ENCODE peak calls at places on chromosomes 12 and 14, in four cellular contexts. One of them, this sample, is unnamed.

GRCh38 chr12:113990548-113991223 is 24.6 kb upstream of the RBM19 start:
- DNase-seq in tibial artery: no peak
- DNase-seq in CD4-positive, alpha-beta T cell: no peak
- DNase-seq in endodermal cell: peak; percentile 56
- DNase-seq in this sample: no peak

GRCh38 chr12:29088611-29089219 is 60.4 kb upstream of the FAR2 start:
- DNase-seq in tibial artery: no peak
- DNase-seq in endodermal cell: no peak
- DNase-seq in CD4-positive, alpha-beta T cell: no peak
- DNase-seq in this sample: no peak

GRCh38 chr14:36604757-36605505 is 22.5 kb upstream of the NKX2-8 start:
- DNase-seq in endodermal cell: peak; percentile 89
- DNase-seq in tibial artery: no peak
- DNase-seq in CD4-positive, alpha-beta T cell: peak; percentile 1
- DNase-seq in this sample: no peak

GRCh38 chr12:106073179-106073578 is 65.6 kb downstream of the NUAK1 start:
- DNase-seq in tibial artery: no peak
- DNase-seq in CD4-positive, alpha-beta T cell: no peak
- DNase-seq in endodermal cell: peak; percentile 8
- DNase-seq in this sample: no peak

GRCh38 chr12:131131808-131132117 is 178.1 kb downstream of the ADGRD1 start:
- DNase-seq in tibial artery: no peak
- DNase-seq in endodermal cell: no peak
- DNase-seq in CD4-positive, alpha-beta T cell: no peak
- DNase-seq in this sample: no peak

GRCh38 chr12:57614178-57614947 is 3.1 kb downstream of the ARHGEF25 start:
- DNase-seq in CD4-positive, alpha-beta T cell: no peak
- DNase-seq in endodermal cell: peak; percentile 91
- DNase-seq in tibial artery: no peak
- DNase-seq in this sample: peak; percentile 36

GRCh38 chr12:12715459-12716150 is 1.6 kb upstream of the CDKN1B start:
- DNase-seq in CD4-positive, alpha-beta T cell: peak; percentile 28
- DNase-seq in endodermal cell: peak; percentile 64
- DNase-seq in tibial artery: no peak
- DNase-seq in this sample: peak; percentile 23

GRCh38 chr12:104653730-104654328 is 197.1 kb downstream of the CHST11 start:
- DNase-seq in tibial artery: no peak
- DNase-seq in CD4-positive, alpha-beta T cell: no peak
- DNase-seq in endodermal cell: peak; percentile 87
- DNase-seq in this sample: no peak

GRCh38 chr12:89353823-89354629 is 1.7 kb upstream of the DUSP6 start:
- DNase-seq in tibial artery: peak; percentile 62
- DNase-seq in endodermal cell: peak; percentile 98
- DNase-seq in CD4-positive, alpha-beta T cell: peak; percentile 51
- DNase-seq in this sample: peak; percentile 58

GRCh38 chr14:65949711-65950516 is 536.3 kb upstream of the CCDC196 start:
- DNase-seq in endodermal cell: peak; percentile 31
- DNase-seq in CD4-positive, alpha-beta T cell: peak; percentile 22
- DNase-seq in tibial artery: no peak
- DNase-seq in this sample: no peak

GRCh38 chr14:79395061-79395460 is 816.2 kb downstream of the DIO2 start:
- DNase-seq in endodermal cell: no peak
- DNase-seq in tibial artery: no peak
- DNase-seq in CD4-positive, alpha-beta T cell: no peak
- DNase-seq in this sample: no peak

GRCh38 chr12:113306382-113306781 is 28.5 kb downstream of the SLC8B1 start:
- DNase-seq in tibial artery: no peak
- DNase-seq in CD4-positive, alpha-beta T cell: no peak
- DNase-seq in endodermal cell: peak; percentile 69
- DNase-seq in this sample: no peak

GRCh38 chr12:63068857-63069442 is 82.1 kb downstream of the AVPR1A start:
- DNase-seq in tibial artery: no peak
- DNase-seq in CD4-positive, alpha-beta T cell: no peak
- DNase-seq in endodermal cell: no peak
- DNase-seq in this sample: no peak

GRCh38 chr12:47715393-47715876 is 9.6 kb upstream of the RPAP3 start:
- DNase-seq in tibial artery: peak; percentile 66
- DNase-seq in CD4-positive, alpha-beta T cell: peak; percentile 74
- DNase-seq in endodermal cell: peak; percentile 91
- DNase-seq in this sample: peak; percentile 54

GRCh38 chr14:19878029-19878642 is 3.2 kb downstream of the OR4K2 start:
- DNase-seq in endodermal cell: no peak
- DNase-seq in CD4-positive, alpha-beta T cell: no peak
- DNase-seq in tibial artery: no peak
- DNase-seq in this sample: no peak

GRCh38 chr14:30648471-30648870 is 26.4 kb downstream of the SCFD1 start:
- DNase-seq in CD4-positive, alpha-beta T cell: no peak
- DNase-seq in tibial artery: no peak
- DNase-seq in endodermal cell: no peak
- DNase-seq in this sample: no peak

GRCh38 chr14:71266994-71267636 is 359.9 kb downstream of the PCNX1 start:
- DNase-seq in tibial artery: no peak
- DNase-seq in CD4-positive, alpha-beta T cell: no peak
- DNase-seq in endodermal cell: no peak
- DNase-seq in this sample: no peak

GRCh38 chr12:46677749-46678148 is 148.0 kb downstream of the SLC38A4 start:
- DNase-seq in tibial artery: no peak
- DNase-seq in endodermal cell: peak; percentile 69
- DNase-seq in CD4-positive, alpha-beta T cell: no peak
- DNase-seq in this sample: no peak

GRCh38 chr12:121751716-121752351 is 39.3 kb downstream of the TMEM120B start:
- DNase-seq in endodermal cell: no peak
- DNase-seq in tibial artery: no peak
- DNase-seq in CD4-positive, alpha-beta T cell: no peak
- DNase-seq in this sample: no peak

GRCh38 chr12:71011261-71011660 is 90.7 kb upstream of the PTPRR start:
- DNase-seq in CD4-positive, alpha-beta T cell: no peak
- DNase-seq in endodermal cell: no peak
- DNase-seq in tibial artery: no peak
- DNase-seq in this sample: no peak

GRCh38 chr12:107468976-107469375 is 216.6 kb upstream of the PWP1 start:
- DNase-seq in CD4-positive, alpha-beta T cell: no peak
- DNase-seq in tibial artery: no peak
- DNase-seq in endodermal cell: no peak
- DNase-seq in this sample: no peak

GRCh38 chr12:97288526-97288925 is 174.1 kb upstream of the RMST start:
- DNase-seq in CD4-positive, alpha-beta T cell: no peak
- DNase-seq in tibial artery: no peak
- DNase-seq in endodermal cell: no peak
- DNase-seq in this sample: no peak

GRCh38 chr12:55757701-55758100 is 14.8 kb downstream of the GDF11 start:
- DNase-seq in tibial artery: no peak
- DNase-seq in CD4-positive, alpha-beta T cell: no peak
- DNase-seq in endodermal cell: no peak
- DNase-seq in this sample: no peak

GRCh38 chr14:37658174-37658573 is 62.7 kb downstream of the TTC6 start:
- DNase-seq in CD4-positive, alpha-beta T cell: no peak
- DNase-seq in endodermal cell: no peak
- DNase-seq in tibial artery: no peak
- DNase-seq in this sample: no peak

GRCh38 chr12:80659512-80660094 is 47.8 kb upstream of the MYF6 start:
- DNase-seq in tibial artery: no peak
- DNase-seq in CD4-positive, alpha-beta T cell: no peak
- DNase-seq in endodermal cell: no peak
- DNase-seq in this sample: no peak

GRCh38 chr14:94401083-94401482 is 12.7 kb upstream of the SERPINA1 start:
- DNase-seq in CD4-positive, alpha-beta T cell: no peak
- DNase-seq in endodermal cell: no peak
- DNase-seq in tibial artery: no peak
- DNase-seq in this sample: no peak

GRCh38 chr12:84922721-84923120 is 10.1 kb upstream of the SLC6A15 start:
- DNase-seq in CD4-positive, alpha-beta T cell: no peak
- DNase-seq in endodermal cell: no peak
- DNase-seq in tibial artery: no peak
- DNase-seq in this sample: no peak

GRCh38 chr14:74898694-74899093 is 17.0 kb downstream of the DLST start:
- DNase-seq in CD4-positive, alpha-beta T cell: no peak
- DNase-seq in tibial artery: no peak
- DNase-seq in endodermal cell: no peak
- DNase-seq in this sample: no peak

GRCh38 chr14:95503365-95504134 is 12.9 kb downstream of the SYNE3 start:
- DNase-seq in tibial artery: no peak
- DNase-seq in CD4-positive, alpha-beta T cell: no peak
- DNase-seq in endodermal cell: no peak
- DNase-seq in this sample: no peak

GRCh38 chr12:31655208-31655607 is 4.3 kb upstream of the ETFBKMT start:
- DNase-seq in CD4-positive, alpha-beta T cell: no peak
- DNase-seq in tibial artery: no peak
- DNase-seq in endodermal cell: no peak
- DNase-seq in this sample: no peak

GRCh38 chr12:43306066-43306465 is 245.9 kb downstream of the ADAMTS20 start:
- DNase-seq in endodermal cell: no peak
- DNase-seq in CD4-positive, alpha-beta T cell: no peak
- DNase-seq in tibial artery: no peak
- DNase-seq in this sample: no peak

GRCh38 chr14:104291123-104292000 is 153.0 kb downstream of the KIF26A start:
- DNase-seq in tibial artery: peak; percentile 3
- DNase-seq in endodermal cell: peak; percentile 84
- DNase-seq in CD4-positive, alpha-beta T cell: no peak
- DNase-seq in this sample: no peak

GRCh38 chr14:72000907-72001306 is 68.7 kb downstream of the RGS6 start:
- DNase-seq in endodermal cell: no peak
- DNase-seq in CD4-positive, alpha-beta T cell: no peak
- DNase-seq in tibial artery: peak; percentile 57
- DNase-seq in this sample: no peak

GRCh38 chr14:68797180-68797670 is 4.4 kb upstream of the ZFP36L1 start:
- DNase-seq in endodermal cell: peak; percentile 89
- DNase-seq in CD4-positive, alpha-beta T cell: no peak
- DNase-seq in tibial artery: no peak
- DNase-seq in this sample: no peak

GRCh38 chr12:107352347-107353081 is 259.2 kb upstream of the CRY1 start:
- DNase-seq in endodermal cell: no peak
- DNase-seq in CD4-positive, alpha-beta T cell: no peak
- DNase-seq in tibial artery: no peak
- DNase-seq in this sample: no peak

GRCh38 chr12:58413794-58414193 is 472.4 kb downstream of the ATP23 start:
- DNase-seq in endodermal cell: no peak
- DNase-seq in tibial artery: no peak
- DNase-seq in CD4-positive, alpha-beta T cell: no peak
- DNase-seq in this sample: no peak

GRCh38 chr12:106108187-106108816 is 30.5 kb downstream of the NUAK1 start:
- DNase-seq in CD4-positive, alpha-beta T cell: no peak
- DNase-seq in tibial artery: no peak
- DNase-seq in endodermal cell: peak; percentile 86
- DNase-seq in this sample: no peak

GRCh38 chr12:93530358-93530757 is 42.1 kb upstream of the SOCS2 start:
- DNase-seq in CD4-positive, alpha-beta T cell: no peak
- DNase-seq in tibial artery: no peak
- DNase-seq in endodermal cell: peak; percentile 9
- DNase-seq in this sample: no peak

GRCh38 chr14:56603648-56604047 is 24.1 kb downstream of the TMEM260 start:
- DNase-seq in tibial artery: no peak
- DNase-seq in endodermal cell: no peak
- DNase-seq in CD4-positive, alpha-beta T cell: no peak
- DNase-seq in this sample: no peak
- TF ChIP-seq CTCF in tibial artery: no peak
- TF ChIP-seq CTCF in endodermal cell: no peak
- TF ChIP-seq CTCF in CD4-positive, alpha-beta T cell: no peak
- TF ChIP-seq CTCF in this sample: no peak

GRCh38 chr12:111692575-111693210 is 6.8 kb downstream of the ACAD10 start:
- DNase-seq in tibial artery: no peak
- DNase-seq in endodermal cell: peak; percentile 87
- DNase-seq in CD4-positive, alpha-beta T cell: no peak
- DNase-seq in this sample: no peak
- TF ChIP-seq CTCF in tibial artery: no peak
- TF ChIP-seq CTCF in endodermal cell: peak; percentile 63
- TF ChIP-seq CTCF in CD4-positive, alpha-beta T cell: no peak
- TF ChIP-seq CTCF in this sample: no peak

GRCh38 chr14:100035700-100036099 is 29.5 kb upstream of the EVL start:
- DNase-seq in tibial artery: no peak
- DNase-seq in CD4-positive, alpha-beta T cell: no peak
- DNase-seq in endodermal cell: peak; percentile 53
- DNase-seq in this sample: no peak
- TF ChIP-seq CTCF in tibial artery: no peak
- TF ChIP-seq CTCF in CD4-positive, alpha-beta T cell: no peak
- TF ChIP-seq CTCF in endodermal cell: peak; percentile 51
- TF ChIP-seq CTCF in this sample: no peak

DNA sequence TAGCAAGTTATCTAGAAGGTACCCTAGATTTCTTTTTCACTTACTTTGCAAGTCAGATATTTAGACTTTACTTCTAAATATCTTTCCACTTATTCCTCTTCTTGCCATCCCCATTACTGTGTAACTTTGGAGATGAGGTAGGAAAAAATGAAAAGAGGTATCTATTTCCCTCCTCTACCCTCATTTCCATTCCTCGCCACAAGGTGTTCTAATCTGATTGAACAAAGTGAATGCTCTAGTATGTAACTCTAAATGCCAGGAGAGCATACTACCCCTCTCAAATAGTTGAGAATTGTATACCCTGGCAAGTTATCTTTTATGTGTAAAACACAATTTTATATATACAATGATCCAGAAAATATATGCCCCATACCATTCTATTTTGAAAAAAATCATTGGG is 1.7 kb upstream of the LDHB start:
- DNase-seq in tibial artery: no peak
- DNase-seq in CD4-positive, alpha-beta T cell: no peak
- DNase-seq in endodermal cell: no peak
- DNase-seq in this sample: no peak
- TF ChIP-seq CTCF in tibial artery: no peak
- TF ChIP-seq CTCF in CD4-positive, alpha-beta T cell: peak; percentile 30
- TF ChIP-seq CTCF in endodermal cell: peak; percentile 81
- TF ChIP-seq CTCF in this sample: no peak

GRCh38 chr12:25972783-25973182 is 14.3 kb downstream of the RASSF8 start:
- DNase-seq in CD4-positive, alpha-beta T cell: no peak
- DNase-seq in endodermal cell: no peak
- DNase-seq in tibial artery: peak; percentile 44
- DNase-seq in this sample: no peak

GRCh38 chr12:25970916-25971674 is 12.6 kb downstream of the RASSF8 start:
- DNase-seq in tibial artery: no peak
- DNase-seq in CD4-positive, alpha-beta T cell: no peak
- DNase-seq in endodermal cell: no peak
- DNase-seq in this sample: no peak

GRCh38 chr12:25970082-25970481 is 11.6 kb downstream of the RASSF8 start:
- DNase-seq in tibial artery: no peak
- DNase-seq in endodermal cell: no peak
- DNase-seq in CD4-positive, alpha-beta T cell: no peak
- DNase-seq in this sample: no peak

GRCh38 chr12:25975179-25975578 is 16.7 kb downstream of the RASSF8 start:
- DNase-seq in CD4-positive, alpha-beta T cell: no peak
- DNase-seq in tibial artery: no peak
- DNase-seq in endodermal cell: no peak
- DNase-seq in this sample: no peak

DNA sequence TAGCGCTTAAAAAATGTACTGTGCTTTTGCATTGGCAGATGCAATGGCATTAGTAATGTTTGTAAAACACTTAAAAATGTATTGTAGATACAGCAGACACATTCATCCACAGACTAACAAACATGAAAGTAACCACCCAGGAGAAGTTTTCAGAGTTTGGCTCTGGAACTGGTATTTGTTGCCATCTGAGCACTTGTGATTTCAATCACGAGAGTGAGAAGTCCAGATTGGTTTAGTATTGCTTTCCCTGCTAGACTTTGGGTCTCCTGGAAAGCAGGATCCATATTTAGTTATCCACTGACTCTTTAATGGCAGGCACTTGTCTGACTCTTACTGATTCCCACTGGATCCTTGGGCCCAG is 13.2 kb downstream of the RASSF8 start:
- DNase-seq in tibial artery: no peak
- DNase-seq in CD4-positive, alpha-beta T cell: no peak
- DNase-seq in endodermal cell: no peak
- DNase-seq in this sample: no peak
- TF ChIP-seq CTCF in tibial artery: no peak
- TF ChIP-seq CTCF in CD4-positive, alpha-beta T cell: no peak
- TF ChIP-seq CTCF in endodermal cell: no peak
- TF ChIP-seq CTCF in this sample: no peak

This sample was measured in activated B cell treated with CpG ODN at 0.5 μM for 24 hours.